ENCODE peak calls at places on chromosomes 1 and 21, in five cellular contexts. One of them, this sample, is unnamed.

GRCh38 chr21:42489006-42489563 is 6.9 kb downstream of the RSPH1 start:
- DNase-seq in OCI-LY7: no peak
- DNase-seq in ACHN: no peak
- DNase-seq in astrocyte: no peak
- DNase-seq in cardiac septum: no peak
- DNase-seq in this sample: no peak

GRCh38 chr1:8880068-8880676 is 1.7 kb upstream of the ENO1 start:
- DNase-seq in cardiac septum: no peak
- DNase-seq in astrocyte: peak
- DNase-seq in OCI-LY7: peak
- DNase-seq in ACHN: peak
- DNase-seq in this sample: no peak

GRCh38 chr1:165367375-165367993 is 11.0 kb upstream of the LMX1A start:
- DNase-seq in astrocyte: peak
- DNase-seq in OCI-LY7: peak
- DNase-seq in ACHN: peak
- DNase-seq in cardiac septum: peak
- DNase-seq in this sample: peak

GRCh38 chr1:172719694-172720138 is 60.8 kb downstream of the FASLG start:
- DNase-seq in ACHN: peak
- DNase-seq in astrocyte: peak
- DNase-seq in cardiac septum: no peak
- DNase-seq in OCI-LY7: peak
- DNase-seq in this sample: no peak

GRCh38 chr1:182588460-182589396 is at the start of gene RNASEL:
- DNase-seq in OCI-LY7: peak
- DNase-seq in ACHN: peak
- DNase-seq in cardiac septum: peak
- DNase-seq in astrocyte: peak
- DNase-seq in this sample: peak

GRCh38 chr1:203450541-203451149 is 25.0 kb upstream of the PRELP start:
- DNase-seq in astrocyte: no peak
- DNase-seq in OCI-LY7: peak
- DNase-seq in cardiac septum: no peak
- DNase-seq in ACHN: no peak
- DNase-seq in this sample: peak

GRCh38 chr1:47650205-47650604 is 212.4 kb downstream of the FOXD2 start:
- DNase-seq in ACHN: peak
- DNase-seq in astrocyte: peak
- DNase-seq in cardiac septum: no peak
- DNase-seq in OCI-LY7: no peak
- DNase-seq in this sample: peak

GRCh38 chr1:154866257-154866994 is 3.7 kb downstream of the KCNN3 start:
- DNase-seq in ACHN: no peak
- DNase-seq in OCI-LY7: peak
- DNase-seq in astrocyte: peak
- DNase-seq in cardiac septum: no peak
- DNase-seq in this sample: no peak

GRCh38 chr1:229842302-229843255 is 216.5 kb downstream of the URB2 start:
- DNase-seq in OCI-LY7: no peak
- DNase-seq in astrocyte: no peak
- DNase-seq in ACHN: no peak
- DNase-seq in cardiac septum: no peak
- DNase-seq in this sample: no peak

GRCh38 chr1:145690587-145691558 is 16.3 kb downstream of the PDZK1 start:
- DNase-seq in OCI-LY7: no peak
- DNase-seq in astrocyte: peak
- DNase-seq in cardiac septum: no peak
- DNase-seq in ACHN: peak
- DNase-seq in this sample: no peak

GRCh38 chr1:178361847-178362246 is 134.9 kb downstream of the CLEC20A start:
- DNase-seq in astrocyte: no peak
- DNase-seq in cardiac septum: no peak
- DNase-seq in ACHN: no peak
- DNase-seq in OCI-LY7: peak
- DNase-seq in this sample: no peak

GRCh38 chr1:178034676-178035075 is 59.2 kb upstream of the RASAL2 start:
- DNase-seq in OCI-LY7: no peak
- DNase-seq in ACHN: no peak
- DNase-seq in cardiac septum: no peak
- DNase-seq in astrocyte: no peak
- DNase-seq in this sample: no peak

GRCh38 chr1:182833271-182833670 is 5.9 kb upstream of the DHX9 start:
- DNase-seq in cardiac septum: no peak
- DNase-seq in OCI-LY7: no peak
- DNase-seq in ACHN: peak
- DNase-seq in astrocyte: peak
- DNase-seq in this sample: no peak

GRCh38 chr1:194353121-194353520 is 1166.7 kb upstream of the B3GALT2 start:
- DNase-seq in ACHN: no peak
- DNase-seq in astrocyte: no peak
- DNase-seq in cardiac septum: no peak
- DNase-seq in OCI-LY7: no peak
- DNase-seq in this sample: no peak

GRCh38 chr1:27605300-27605766 is 1.4 kb upstream of the AHDC1 start:
- DNase-seq in cardiac septum: no peak
- DNase-seq in ACHN: no peak
- DNase-seq in astrocyte: no peak
- DNase-seq in OCI-LY7: no peak
- DNase-seq in this sample: no peak

GRCh38 chr1:117161887-117162286 is 40.3 kb upstream of the TRIM45 start:
- DNase-seq in OCI-LY7: no peak
- DNase-seq in ACHN: peak
- DNase-seq in astrocyte: no peak
- DNase-seq in cardiac septum: no peak
- DNase-seq in this sample: no peak

GRCh38 chr1:32468791-32469190 is 3.9 kb downstream of the ZBTB8B start:
- DNase-seq in astrocyte: no peak
- DNase-seq in OCI-LY7: no peak
- DNase-seq in ACHN: no peak
- DNase-seq in cardiac septum: no peak
- DNase-seq in this sample: peak

GRCh38 chr1:113835686-113836290 is 23.5 kb upstream of the RSBN1 start:
- DNase-seq in ACHN: peak
- DNase-seq in astrocyte: peak
- DNase-seq in cardiac septum: no peak
- DNase-seq in OCI-LY7: peak
- DNase-seq in this sample: no peak

GRCh38 chr1:27144349-27144748 is 10.6 kb downstream of the SLC9A1 start:
- DNase-seq in astrocyte: no peak
- DNase-seq in ACHN: no peak
- DNase-seq in cardiac septum: no peak
- DNase-seq in OCI-LY7: no peak
- DNase-seq in this sample: no peak

GRCh38 chr1:43973981-43974442 is 748 bp upstream of the ATP6V0B start:
- DNase-seq in cardiac septum: no peak
- DNase-seq in astrocyte: no peak
- DNase-seq in OCI-LY7: no peak
- DNase-seq in ACHN: peak
- DNase-seq in this sample: peak

GRCh38 chr1:20183876-20184275 is 2.0 kb upstream of the UBXN10 start:
- DNase-seq in cardiac septum: no peak
- DNase-seq in OCI-LY7: no peak
- DNase-seq in ACHN: no peak
- DNase-seq in astrocyte: no peak
- DNase-seq in this sample: no peak

GRCh38 chr1:233782932-233783586 is 121.4 kb upstream of the SLC35F3 start:
- DNase-seq in astrocyte: no peak
- DNase-seq in ACHN: no peak
- DNase-seq in cardiac septum: no peak
- DNase-seq in OCI-LY7: no peak
- DNase-seq in this sample: no peak

GRCh38 chr21:17003763-17004373 is 509.0 kb upstream of the CXADR start:
- DNase-seq in ACHN: peak
- DNase-seq in OCI-LY7: no peak
- DNase-seq in cardiac septum: no peak
- DNase-seq in astrocyte: peak
- DNase-seq in this sample: no peak

GRCh38 chr1:37002898-37003297 is 31.4 kb downstream of the GRIK3 start:
- DNase-seq in ACHN: no peak
- DNase-seq in cardiac septum: no peak
- DNase-seq in OCI-LY7: no peak
- DNase-seq in astrocyte: no peak
- DNase-seq in this sample: no peak

GRCh38 chr1:177351361-177352108 is 180.8 kb downstream of the BRINP2 start:
- DNase-seq in astrocyte: no peak
- DNase-seq in cardiac septum: no peak
- DNase-seq in OCI-LY7: no peak
- DNase-seq in ACHN: no peak
- DNase-seq in this sample: no peak

GRCh38 chr1:204286841-204287387 is 72.8 kb downstream of the PLEKHA6 start:
- DNase-seq in cardiac septum: no peak
- DNase-seq in astrocyte: no peak
- DNase-seq in ACHN: peak
- DNase-seq in OCI-LY7: peak
- DNase-seq in this sample: no peak

GRCh38 chr1:225554216-225554812 is 98.6 kb downstream of the ENAH start:
- DNase-seq in astrocyte: no peak
- DNase-seq in ACHN: peak
- DNase-seq in cardiac septum: no peak
- DNase-seq in OCI-LY7: peak
- DNase-seq in this sample: no peak

GRCh38 chr1:216822480-216822879 is 99.3 kb upstream of the ESRRG start:
- DNase-seq in OCI-LY7: no peak
- DNase-seq in cardiac septum: no peak
- DNase-seq in ACHN: no peak
- DNase-seq in astrocyte: no peak
- DNase-seq in this sample: no peak

GRCh38 chr1:110708968-110709367 is 34.2 kb upstream of the KCNA3 start:
- DNase-seq in OCI-LY7: no peak
- DNase-seq in ACHN: no peak
- DNase-seq in cardiac septum: no peak
- DNase-seq in astrocyte: no peak
- DNase-seq in this sample: no peak

GRCh38 chr21:37787456-37787855 is 128.8 kb downstream of the KCNJ6 start:
- DNase-seq in OCI-LY7: no peak
- DNase-seq in cardiac septum: no peak
- DNase-seq in ACHN: peak
- DNase-seq in astrocyte: peak
- DNase-seq in this sample: no peak

GRCh38 chr1:20614130-20614579 is 19.1 kb upstream of the PINK1 start:
- DNase-seq in ACHN: no peak
- DNase-seq in cardiac septum: no peak
- DNase-seq in astrocyte: no peak
- DNase-seq in OCI-LY7: no peak
- DNase-seq in this sample: no peak

GRCh38 chr1:226945106-226945857 is 5.2 kb downstream of the COQ8A start:
- DNase-seq in astrocyte: no peak
- DNase-seq in ACHN: no peak
- DNase-seq in cardiac septum: peak
- DNase-seq in OCI-LY7: no peak
- DNase-seq in this sample: no peak

GRCh38 chr1:113901171-113901570 is 3.4 kb downstream of the AP4B1 start:
- DNase-seq in astrocyte: no peak
- DNase-seq in OCI-LY7: no peak
- DNase-seq in ACHN: no peak
- DNase-seq in cardiac septum: no peak
- DNase-seq in this sample: no peak

GRCh38 chr1:231420959-231421615 is 1.0 kb downstream of the EGLN1 start:
- DNase-seq in OCI-LY7: peak
- DNase-seq in astrocyte: peak
- DNase-seq in cardiac septum: peak
- DNase-seq in ACHN: peak
- DNase-seq in this sample: peak

GRCh38 chr21:42939581-42940413 is 14.4 kb upstream of the ERVH48-1 start:
- DNase-seq in astrocyte: peak
- DNase-seq in OCI-LY7: no peak
- DNase-seq in ACHN: peak
- DNase-seq in cardiac septum: peak
- DNase-seq in this sample: peak

GRCh38 chr1:112957133-112957812 is 1.3 kb upstream of the SLC16A1 start:
- DNase-seq in OCI-LY7: peak
- DNase-seq in ACHN: peak
- DNase-seq in astrocyte: peak
- DNase-seq in cardiac septum: no peak
- DNase-seq in this sample: peak

GRCh38 chr1:103416681-103417318 is 108.7 kb upstream of the RNPC3 start:
- DNase-seq in ACHN: no peak
- DNase-seq in cardiac septum: no peak
- DNase-seq in OCI-LY7: no peak
- DNase-seq in astrocyte: peak
- DNase-seq in this sample: no peak

GRCh38 chr1:112141923-112142322 is 152.5 kb upstream of the KCND3 start:
- DNase-seq in astrocyte: no peak
- DNase-seq in OCI-LY7: no peak
- DNase-seq in ACHN: no peak
- DNase-seq in cardiac septum: no peak
- DNase-seq in this sample: no peak

GRCh38 chr1:173210273-173210672 is 3.1 kb upstream of the TNFSF4 start:
- DNase-seq in astrocyte: no peak
- DNase-seq in OCI-LY7: no peak
- DNase-seq in cardiac septum: no peak
- DNase-seq in ACHN: no peak
- DNase-seq in this sample: no peak